ENCODE peak calls at places on chromosomes 2 and 18, in seven cellular contexts. D, V, R, P, F, S and H are unnamed samples.

GRCh38 chr18:3722662-3723433 is 272.9 kb downstream of the TGIF1 start:
- DNase-seq in D (no peak), V (no peak), R (no peak), P (no peak), F (no peak), S (no peak), H (no peak)

GRCh38 chr2:127932199-127932877 is 46.6 kb upstream of the AMMECR1L start:
- DNase-seq in D (no peak), V (no peak), R (peak; percentile 54), P (peak; percentile 90), F (no peak), S (peak; percentile 59), H (no peak)

GRCh38 chr2:53593891-53594585 is 173.6 kb upstream of the CHAC2 start:
- DNase-seq in D (no peak), V (no peak), R (peak; percentile 21), P (peak; percentile 56), F (no peak), S (peak; percentile 23), H (no peak)

GRCh38 chr2:225980372-225980771 is 580.9 kb downstream of the NYAP2 start:
- DNase-seq in D (no peak), V (no peak), R (no peak), P (no peak), F (no peak), S (no peak), H (no peak)

GRCh38 chr2:65482971-65483370 is 50.6 kb upstream of the SPRED2 start:
- DNase-seq in D (no peak), V (no peak), R (no peak), P (no peak), F (no peak), S (no peak), H (no peak)

GRCh38 chr2:189577108-189577507 is 3.5 kb downstream of the SLC40A1 start:
- DNase-seq in D (no peak), V (no peak), R (no peak), P (no peak), F (no peak), S (no peak), H (no peak)

GRCh38 chr2:177636672-177637071 is 244.1 kb downstream of the AGPS start:
- DNase-seq in D (no peak), V (no peak), R (no peak), P (no peak), F (no peak), S (no peak), H (no peak)

GRCh38 chr2:217929757-217930707 is 72.8 kb downstream of the TNS1 start:
- DNase-seq in D (no peak), V (no peak), R (peak; percentile 84), P (no peak), F (no peak), S (peak; percentile 83), H (no peak)

GRCh38 chr18:8610442-8610801 is 1.2 kb downstream of the RAB12 start:
- DNase-seq in D (no peak), V (no peak), R (peak; percentile 24), P (peak; percentile 46), F (peak; percentile 40), S (no peak), H (no peak)

GRCh38 chr2:127176371-127177311 is 43.5 kb downstream of the CYP27C1 start:
- DNase-seq in D (no peak), V (no peak), R (peak; percentile 74), P (no peak), F (no peak), S (peak; percentile 84), H (peak; percentile 41)